ENCODE peak calls at places on chromosomes 16 and 17, in four cellular contexts. One of them, this sample, is unnamed.

GRCh38 chr17:45098081-45098868 is 34.0 kb downstream of the PLCD3 start:
- DNase-seq in foreskin fibroblast: no peak
- DNase-seq in brain microvascular endothelial cell: no peak
- DNase-seq in fibroblast of lung: no peak
- DNase-seq in this sample: no peak

GRCh38 chr16:80976946-80977345 is 29.7 kb downstream of the CMC2 start:
- DNase-seq in foreskin fibroblast: no peak
- DNase-seq in brain microvascular endothelial cell: no peak
- DNase-seq in fibroblast of lung: no peak
- DNase-seq in this sample: no peak

GRCh38 chr16:59880626-59881025 is 1146.5 kb upstream of the GOT2 start:
- DNase-seq in foreskin fibroblast: peak; percentile 36
- DNase-seq in brain microvascular endothelial cell: no peak
- DNase-seq in fibroblast of lung: no peak
- DNase-seq in this sample: no peak

GRCh38 chr17:19305761-19306159 is 56.8 kb downstream of the B9D1 start:
- DNase-seq in foreskin fibroblast: no peak
- DNase-seq in brain microvascular endothelial cell: no peak
- DNase-seq in fibroblast of lung: no peak
- DNase-seq in this sample: no peak

GRCh38 chr17:76925333-76925935 is 57.2 kb downstream of the MGAT5B start:
- DNase-seq in foreskin fibroblast: no peak
- DNase-seq in brain microvascular endothelial cell: no peak
- DNase-seq in fibroblast of lung: no peak
- DNase-seq in this sample: no peak

GRCh38 chr16:68244903-68245853 is at the start of gene PLA2G15:
- DNase-seq in foreskin fibroblast: peak; percentile 99
- DNase-seq in brain microvascular endothelial cell: peak; percentile 96
- DNase-seq in fibroblast of lung: peak; percentile 93
- DNase-seq in this sample: peak; percentile 96

GRCh38 chr17:44601574-44602372 is 44.5 kb downstream of the FZD2 start:
- DNase-seq in foreskin fibroblast: peak; percentile 56
- DNase-seq in brain microvascular endothelial cell: no peak
- DNase-seq in fibroblast of lung: peak; percentile 35
- DNase-seq in this sample: no peak

GRCh38 chr16:4477966-4478365 is 1.8 kb downstream of the HMOX2 start:
- DNase-seq in foreskin fibroblast: peak; percentile 72
- DNase-seq in brain microvascular endothelial cell: no peak
- DNase-seq in fibroblast of lung: peak; percentile 49
- DNase-seq in this sample: peak; percentile 66

GRCh38 chr17:45231481-45232116 is 9.9 kb downstream of the FMNL1 start:
- DNase-seq in foreskin fibroblast: no peak
- DNase-seq in brain microvascular endothelial cell: no peak
- DNase-seq in fibroblast of lung: no peak
- DNase-seq in this sample: no peak

GRCh38 chr17:45574376-45574775 is 83.9 kb upstream of the PLEKHM1 start:
- DNase-seq in foreskin fibroblast: peak; percentile 67
- DNase-seq in brain microvascular endothelial cell: peak; percentile 27
- DNase-seq in fibroblast of lung: peak; percentile 70
- DNase-seq in this sample: peak; percentile 58

GRCh38 chr16:57753448-57754353 is 18.1 kb downstream of the KATNB1 start:
- DNase-seq in foreskin fibroblast: no peak
- DNase-seq in brain microvascular endothelial cell: no peak
- DNase-seq in fibroblast of lung: no peak
- DNase-seq in this sample: no peak
- H3K4me3 ChIP-seq in foreskin fibroblast: no peak overlapping the region
- H3K4me3 ChIP-seq in brain microvascular endothelial cell: no peak overlapping the region
- H3K4me3 ChIP-seq in fibroblast of lung: no peak overlapping the region
- H3K4me3 ChIP-seq in this sample: no peak overlapping the region

DNA sequence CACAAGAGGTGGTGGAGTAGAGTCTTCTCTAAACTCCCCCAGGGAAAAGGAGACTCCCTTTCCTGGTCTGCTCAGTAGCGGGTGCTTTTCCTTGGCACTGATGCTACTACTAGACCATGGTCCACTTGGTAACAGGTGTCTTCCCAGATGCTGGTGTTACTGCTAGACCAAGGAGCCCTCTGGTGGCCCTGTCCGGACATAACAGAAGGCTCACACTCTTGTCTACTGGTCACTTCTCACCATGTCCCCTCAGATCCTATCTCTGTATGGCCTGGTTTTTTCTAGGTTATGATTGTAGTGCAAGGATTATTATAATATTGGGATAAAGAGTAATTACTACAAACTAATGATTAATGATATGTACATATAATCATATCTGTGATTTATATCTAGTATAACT is 49.7 kb upstream of the ARL4D start:
- DNase-seq in foreskin fibroblast: no peak
- DNase-seq in brain microvascular endothelial cell: no peak
- DNase-seq in fibroblast of lung: no peak
- DNase-seq in this sample: no peak
- TF ChIP-seq CTCF in foreskin fibroblast: no peak
- TF ChIP-seq CTCF in brain microvascular endothelial cell: peak; percentile 4
- TF ChIP-seq CTCF in fibroblast of lung: peak; percentile 48
- TF ChIP-seq CTCF in this sample: no peak

DNA sequence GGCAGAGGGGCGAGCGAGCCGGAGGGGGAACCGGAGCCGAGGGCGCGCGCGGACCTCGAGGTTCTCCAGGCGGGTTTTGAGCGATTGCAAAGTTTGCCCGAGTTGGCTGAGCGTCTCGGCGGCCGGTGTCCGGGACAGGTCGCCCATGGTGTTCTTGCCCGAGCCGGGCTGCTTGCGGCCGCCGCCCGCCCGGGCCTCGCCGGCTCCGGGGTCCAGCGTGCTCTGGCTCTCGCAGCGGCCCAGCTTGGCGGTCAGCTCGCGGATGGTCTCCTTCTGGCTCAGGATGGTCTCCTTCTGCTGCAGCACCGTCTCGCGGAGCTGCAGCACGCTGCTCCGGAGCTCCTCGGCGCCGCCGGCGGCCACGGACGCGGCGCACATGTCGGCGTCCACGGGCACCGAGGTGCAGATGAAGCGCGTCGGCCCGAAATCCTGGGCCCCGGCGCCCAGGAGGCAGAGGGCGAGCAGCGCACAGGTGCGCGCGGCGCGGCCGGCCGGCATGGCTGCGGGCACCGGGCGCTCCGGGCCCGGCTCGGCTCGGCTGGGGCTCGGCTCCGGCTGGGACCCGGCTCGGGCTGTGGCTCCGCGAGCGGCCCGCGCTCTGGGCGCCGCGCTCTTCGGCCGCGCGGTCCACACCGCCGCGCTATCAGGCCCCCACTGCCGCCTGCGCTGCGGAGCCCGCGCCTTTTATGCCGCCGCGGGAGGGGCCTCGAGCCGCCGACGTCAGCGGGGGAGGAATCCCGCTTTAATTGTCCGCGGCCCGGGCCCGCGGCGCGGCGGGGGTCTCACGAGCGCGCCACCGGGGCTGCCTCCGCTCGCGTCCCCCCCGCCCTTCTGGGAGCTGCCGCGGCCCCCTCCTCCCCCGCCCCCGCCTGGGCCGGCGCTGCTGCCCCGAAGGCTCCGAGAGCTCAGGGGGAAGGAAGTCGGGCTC is at the start of gene NPTX1:
- DNase-seq in foreskin fibroblast: peak; percentile 64
- DNase-seq in brain microvascular endothelial cell: no peak
- DNase-seq in fibroblast of lung: no peak
- DNase-seq in this sample: no peak
- H3K4me3 ChIP-seq in foreskin fibroblast: peak within 1 kb of the TSS; percentile 15
- H3K4me3 ChIP-seq in brain microvascular endothelial cell: peak within 1 kb of the TSS; percentile 46
- H3K4me3 ChIP-seq in fibroblast of lung: peak within 1 kb of the TSS; percentile 59
- H3K4me3 ChIP-seq in this sample: no peak within 1 kb of the TSS

DNA sequence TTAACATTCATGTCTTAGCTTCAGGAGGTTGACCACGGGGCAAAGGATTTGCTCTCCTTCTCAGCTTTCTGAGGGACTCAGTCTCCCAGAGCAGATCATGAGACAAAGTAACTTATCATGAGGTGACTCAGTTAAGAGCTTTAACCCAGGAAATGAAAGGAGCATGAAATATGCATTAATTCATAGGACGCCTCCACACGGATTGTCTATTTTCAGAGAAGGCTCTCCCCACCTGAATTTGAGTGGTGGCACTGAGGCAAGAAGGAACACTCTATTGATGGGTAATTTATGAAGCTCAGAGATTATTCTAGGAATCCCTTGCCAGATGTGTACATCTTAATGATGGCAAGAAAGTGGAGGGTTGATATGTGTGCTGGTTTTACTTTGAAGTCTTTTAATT is 681 bp downstream of the RBFOX1 start:
- DNase-seq in foreskin fibroblast: no peak
- DNase-seq in brain microvascular endothelial cell: no peak
- DNase-seq in fibroblast of lung: no peak
- DNase-seq in this sample: no peak
- TF ChIP-seq CTCF in foreskin fibroblast: no peak
- TF ChIP-seq CTCF in brain microvascular endothelial cell: no peak
- TF ChIP-seq CTCF in fibroblast of lung: no peak
- TF ChIP-seq CTCF in this sample: no peak

DNA sequence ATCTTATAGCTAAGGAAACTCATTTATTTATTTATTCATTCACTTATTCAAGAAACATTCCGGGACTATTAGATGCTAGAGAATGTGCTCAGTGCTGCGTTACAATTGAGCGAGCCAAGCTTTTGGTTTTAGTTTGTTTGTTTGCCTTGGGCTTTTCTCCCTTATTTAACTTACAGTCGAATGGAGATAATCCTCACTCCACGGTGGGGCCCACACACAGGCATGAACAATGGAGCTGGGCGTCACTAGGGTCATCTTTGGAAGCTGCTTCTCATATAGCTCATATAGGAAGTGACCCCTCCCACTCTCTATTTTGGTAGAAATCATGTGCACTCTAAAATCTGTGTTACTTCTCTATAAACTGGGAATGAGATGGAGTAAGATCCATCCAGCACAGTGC is 210.0 kb downstream of the TMEM114 start:
- DNase-seq in foreskin fibroblast: no peak
- DNase-seq in brain microvascular endothelial cell: no peak
- DNase-seq in fibroblast of lung: no peak
- DNase-seq in this sample: no peak
- H3K4me3 ChIP-seq in foreskin fibroblast: no peak overlapping the region
- H3K4me3 ChIP-seq in brain microvascular endothelial cell: no peak overlapping the region
- H3K4me3 ChIP-seq in fibroblast of lung: no peak overlapping the region
- H3K4me3 ChIP-seq in this sample: no peak overlapping the region

GRCh38 chr17:65572581-65573282 is 11.3 kb upstream of the AXIN2 start:
- DNase-seq in foreskin fibroblast: no peak
- DNase-seq in brain microvascular endothelial cell: no peak
- DNase-seq in fibroblast of lung: no peak
- DNase-seq in this sample: no peak

GRCh38 chr17:65573283-65573603 is 11.8 kb upstream of the AXIN2 start:
- DNase-seq in foreskin fibroblast: no peak
- DNase-seq in brain microvascular endothelial cell: no peak
- DNase-seq in fibroblast of lung: no peak
- DNase-seq in this sample: no peak

GRCh38 chr17:65572186-65572580 is 10.7 kb upstream of the AXIN2 start:
- DNase-seq in foreskin fibroblast: no peak
- DNase-seq in brain microvascular endothelial cell: no peak
- DNase-seq in fibroblast of lung: no peak
- DNase-seq in this sample: no peak

DNA sequence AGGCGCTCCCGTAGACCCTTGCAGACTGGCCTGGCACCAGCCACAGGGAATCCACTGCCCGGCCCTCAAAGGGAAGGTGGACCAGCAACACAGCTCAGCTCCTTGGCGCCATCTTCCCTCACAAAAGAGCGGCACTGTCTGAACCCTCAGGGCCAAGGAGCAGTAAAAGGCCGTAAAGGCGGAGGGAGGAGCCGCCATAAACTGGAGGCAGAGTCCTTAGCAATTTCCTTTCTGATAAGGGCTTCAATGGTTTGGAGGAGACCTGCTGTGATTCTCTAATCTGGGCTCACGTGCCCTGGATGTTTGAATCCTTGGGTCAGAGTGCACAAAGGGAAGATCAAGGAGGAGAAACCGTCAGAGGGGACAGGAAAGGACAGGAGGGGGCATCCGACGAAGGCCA is 15.5 kb upstream of the AXIN2 start:
- DNase-seq in foreskin fibroblast: no peak
- DNase-seq in brain microvascular endothelial cell: no peak
- DNase-seq in fibroblast of lung: no peak
- DNase-seq in this sample: no peak
- TF ChIP-seq CTCF in foreskin fibroblast: no peak
- TF ChIP-seq CTCF in brain microvascular endothelial cell: no peak
- TF ChIP-seq CTCF in fibroblast of lung: no peak
- TF ChIP-seq CTCF in this sample: no peak

GRCh38 chr17:78748730-78749317 is 33.2 kb downstream of the CYTH1 start:
- DNase-seq in foreskin fibroblast: peak; percentile 74
- DNase-seq in brain microvascular endothelial cell: no peak
- DNase-seq in fibroblast of lung: peak; percentile 77
- DNase-seq in this sample: peak; percentile 45
- H3K4me3 ChIP-seq in foreskin fibroblast: no peak overlapping the region
- H3K4me3 ChIP-seq in brain microvascular endothelial cell: no peak overlapping the region
- H3K4me3 ChIP-seq in fibroblast of lung: no peak overlapping the region
- H3K4me3 ChIP-seq in this sample: no peak overlapping the region

This sample was measured in fibroblast of pulmonary artery.